ENCODE peak calls at places on chromosomes 16 and 17, in seven cellular contexts. K is tibial artery; R is CD8-positive, alpha-beta T cell; U is stimulated activated CD8-positive, alpha-beta memory T cell treated with anti-CD3 and anti-CD28 coated beads, Interleukin-4, amount 100 ng/mL, for 24 hours; M is upper lobe of right lung; J is EL; Z is right atrium auricular region. N is an unnamed sample.

GRCh38 chr16:27644165-27644564 is 94.2 kb downstream of the KATNIP start:
- DNase-seq in K (no peak), R (no peak), U (no peak), M (no peak), J (no peak), Z (no peak), N (no peak)

GRCh38 chr16:47657032-47657431 is 195.9 kb downstream of the PHKB start:
- DNase-seq in K (no peak), R (no peak), U (no peak), M (no peak), J (no peak), Z (no peak), N (no peak)

GRCh38 chr17:42365136-42365535 is 23.1 kb downstream of the STAT3 start:
- DNase-seq in K (no peak), R (no peak), U (no peak), M (no peak), J (peak; percentile 79), Z (no peak), N (peak; percentile 9)

GRCh38 chr16:48831081-48831722 is 221.2 kb upstream of the N4BP1 start:
- DNase-seq in K (no peak), R (no peak), U (no peak), M (no peak), J (peak; percentile 1), Z (no peak), N (no peak)

GRCh38 chr16:88656291-88656980 is 5.6 kb upstream of the CYBA start:
- DNase-seq in K (no peak), R (peak; percentile 21), U (no peak), M (no peak), J (no peak), Z (no peak), N (no peak)

GRCh38 chr16:56329887-56330286 is 95.5 kb downstream of the AMFR start:
- DNase-seq in K (no peak), R (no peak), U (no peak), M (no peak), J (no peak), Z (no peak), N (no peak)

GRCh38 chr17:35973333-35974260 is 7.7 kb downstream of the CCL16 start:
- DNase-seq in K (peak; percentile 25), R (no peak), U (no peak), M (no peak), J (peak; percentile 30), Z (peak; percentile 67), N (no peak)

GRCh38 chr17:22516861-22517636 is 824.7 kb downstream of the KCNJ18 start:
- DNase-seq in K (no peak), R (no peak), U (no peak), M (no peak), J (no peak), Z (no peak), N (no peak)

GRCh38 chr17:35214192-35214591 is 20.0 kb upstream of the SLC35G3 start:
- DNase-seq in K (no peak), R (peak; percentile 53), U (no peak), M (no peak), J (no peak), Z (no peak), N (no peak)